ENCODE peak calls at places on chromosome 6, in seven cellular contexts. M is tibial artery; U is GM04504; P is ascending aorta; H is Panc1; A is activated naive CD4-positive, alpha-beta T cell treated with anti-CD3 and anti-CD28 coated beads for 36 hours; O is Right ventricle myocardium superior. R is an unnamed sample.

GRCh38 chr6:89298680-89299450 is 16.2 kb downstream of the GABRR2 start:
- DNase-seq in M (no peak), O (no peak), U (peak; percentile 1), P (no peak), H (no peak), A (peak; percentile 50), R (no peak)

GRCh38 chr6:42047790-42048405 is 2.4 kb upstream of the TAF8 start:
- DNase-seq in H (no peak), U (no peak), P (no peak), O (no peak), M (no peak), A (peak; percentile 37), R (no peak)

GRCh38 chr6:15793288-15793687 is 130.5 kb upstream of the DTNBP1 start:
- DNase-seq in M (no peak), U (no peak), P (no peak), O (no peak), A (no peak), H (no peak), R (no peak)

GRCh38 chr6:32829495-32829894 is 9.0 kb downstream of the TAP2 start:
- DNase-seq in U (no peak), P (no peak), A (no peak), M (no peak), H (no peak), O (no peak), R (no peak)

GRCh38 chr6:147205690-147206600 is 1.7 kb downstream of the STXBP5 start:
- DNase-seq in O (no peak), U (no peak), H (no peak), P (no peak), A (no peak), M (no peak), R (no peak)

GRCh38 chr6:21046276-21046675 is 512.0 kb downstream of the CDKAL1 start:
- DNase-seq in A (no peak), P (no peak), M (no peak), U (no peak), H (no peak), O (no peak), R (no peak)

GRCh38 chr6:140537211-140537610 is 1162.8 kb upstream of the CITED2 start:
- DNase-seq in O (no peak), M (no peak), H (peak; percentile 45), P (no peak), A (no peak), U (peak; percentile 42), R (no peak)

GRCh38 chr6:119148102-119148824 is 69.8 kb upstream of the FAM184A start:
- DNase-seq in M (peak; percentile 28), O (no peak), H (peak; percentile 60), U (peak; percentile 76), A (peak; percentile 52), P (peak; percentile 71), R (no peak)

GRCh38 chr6:56021943-56022342 is 146.6 kb upstream of the BMP5 start:
- DNase-seq in O (no peak), A (no peak), U (no peak), H (no peak), M (no peak), P (no peak), R (no peak)

GRCh38 chr6:6006428-6007310 is at the start of gene NRN1:
- DNase-seq in P (no peak), A (peak; percentile 24), H (no peak), O (no peak), U (no peak), M (no peak), R (no peak)

GRCh38 chr6:21895591-21895990 is 302.0 kb downstream of the SOX4 start:
- DNase-seq in A (no peak), U (no peak), O (no peak), M (no peak), P (no peak), H (no peak), R (no peak)

GRCh38 chr6:85670573-85670972 is 27.9 kb upstream of the SYNCRIP start:
- DNase-seq in M (no peak), O (no peak), H (no peak), U (no peak), A (no peak), P (no peak), R (no peak)

GRCh38 chr6:146770965-146771735 is 172.4 kb downstream of the ADGB start:
- DNase-seq in A (peak; percentile 79), M (peak; percentile 64), O (peak; percentile 72), P (peak; percentile 66), H (no peak), U (no peak), R (no peak)

GRCh38 chr6:79630883-79631799 is at the start of gene SH3BGRL2:
- DNase-seq in H (no peak), M (peak; percentile 60), P (peak; percentile 77), O (peak; percentile 82), A (peak; percentile 51), U (peak; percentile 3), R (peak; percentile 77)

GRCh38 chr6:150761771-150762170 is 103.7 kb upstream of the MTHFD1L start:
- DNase-seq in U (no peak), O (no peak), H (no peak), M (no peak), P (no peak), A (no peak), R (no peak)